ENCODE peak calls at places on chromosome 18, in nine cellular contexts. J is bronchial epithelial cell, T is breast epithelium, C is stomach, O is heart right ventricle, W is heart left ventricle, G is cardiac muscle cell, F is SK-N-SH, A is Karpas-422. Z is an unnamed sample.

GRCh38 chr18:3360211-3360610 is 89.8 kb upstream of the TGIF1 start:
- DNase-seq in J (no peak), T (no peak), C (no peak), O (no peak), W (no peak), G (no peak), F (no peak), A (no peak), Z (no peak)

GRCh38 chr18:5630057-5630765 is 86.4 kb upstream of the EPB41L3 start:
- DNase-seq in J (peak; percentile 13), T (peak; percentile 23), C (peak; percentile 50), O (no peak), W (peak; percentile 68), G (peak; percentile 96), F (peak; percentile 82), A (no peak), Z (peak; percentile 82)

GRCh38 chr18:62716679-62717058 is 1.3 kb downstream of the PHLPP1 start:
- DNase-seq in J (no peak), T (no peak), C (peak; percentile 45), O (peak; percentile 45), W (peak; percentile 53), G (peak; percentile 57), F (peak; percentile 77), A (no peak), Z (peak; percentile 58)

GRCh38 chr18:4582677-4583076 is 127.6 kb upstream of the DLGAP1 start:
- DNase-seq in J (no peak), T (no peak), C (no peak), O (no peak), W (no peak), G (no peak), F (no peak), A (no peak), Z (no peak)

GRCh38 chr18:2978208-2978607 is 34.7 kb downstream of the LPIN2 start:
- DNase-seq in J (no peak), T (no peak), C (no peak), O (no peak), W (no peak), G (no peak), F (no peak), A (no peak), Z (no peak)

GRCh38 chr18:36335476-36336279 is 38.2 kb downstream of the FHOD3 start:
- DNase-seq in J (no peak), T (no peak), C (no peak), O (no peak), W (no peak), G (no peak), F (peak; percentile 70), A (no peak), Z (no peak)

GRCh38 chr18:5431836-5432575 is 111.8 kb downstream of the EPB41L3 start:
- DNase-seq in J (no peak), T (no peak), C (no peak), O (no peak), W (no peak), G (no peak), F (no peak), A (no peak), Z (no peak)

GRCh38 chr18:67400502-67401117 is 115.9 kb downstream of the DSEL start:
- DNase-seq in J (no peak), T (no peak), C (no peak), O (no peak), W (no peak), G (no peak), F (no peak), A (no peak), Z (no peak)

GRCh38 chr18:48676346-48676745 is 137.5 kb downstream of the CTIF start:
- DNase-seq in J (no peak), T (no peak), C (no peak), O (no peak), W (no peak), G (no peak), F (no peak), A (no peak), Z (peak; percentile 53)

GRCh38 chr18:46386788-46387187 is 270.2 kb downstream of the LOXHD1 start:
- DNase-seq in J (peak; percentile 10), T (peak; percentile 80), C (no peak), O (peak; percentile 64), W (peak; percentile 46), G (peak; percentile 32), F (no peak), A (no peak), Z (peak; percentile 39)

GRCh38 chr18:5970032-5970431 is 74.7 kb upstream of the TMEM200C start:
- DNase-seq in J (no peak), T (no peak), C (no peak), O (no peak), W (no peak), G (no peak), F (no peak), A (no peak), Z (no peak)

GRCh38 chr18:59672125-59672769 is 25.0 kb downstream of the CCBE1 start:
- DNase-seq in J (peak; percentile 25), T (peak; percentile 26), C (no peak), O (no peak), W (no peak), G (no peak), F (no peak), A (no peak), Z (peak; percentile 34)

GRCh38 chr18:1090758-1091157 is 186.1 kb downstream of the ADCYAP1 start:
- DNase-seq in J (no peak), T (no peak), C (no peak), O (no peak), W (no peak), G (no peak), F (no peak), A (no peak), Z (no peak)
- H3K4me3 ChIP-seq in J (no peak overlapping the region), T (no peak overlapping the region), C (no peak overlapping the region), O (no peak overlapping the region), W (no peak overlapping the region), G (no peak overlapping the region), F (no peak overlapping the region), A (no peak overlapping the region), Z (no peak overlapping the region)

DNA sequence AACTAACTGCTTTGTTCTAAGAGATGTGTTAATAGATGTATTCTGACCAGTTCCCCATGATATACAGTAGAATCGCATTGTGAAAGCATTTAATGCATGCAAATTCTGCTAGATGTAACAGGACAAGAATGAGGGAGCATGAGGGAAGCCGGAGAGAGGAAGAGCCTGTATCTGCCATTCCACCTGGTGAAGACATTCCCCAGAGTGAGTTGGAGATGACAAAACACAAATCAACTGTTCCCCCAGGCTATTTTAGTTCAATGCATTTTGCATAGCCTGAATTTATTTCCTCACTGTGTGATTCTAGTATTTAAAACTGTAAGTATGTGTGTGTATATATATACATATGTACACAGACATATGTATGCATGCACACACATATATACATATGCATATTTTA is 54.7 kb downstream of the CCDC68 start:
- DNase-seq in J (peak; percentile 18), T (no peak), C (no peak), O (no peak), W (no peak), G (no peak), F (no peak), A (no peak), Z (no peak)
- H3K27me3 ChIP-seq in J (no peaks in the 10 kb centered on the region), T (no peaks in the 10 kb centered on the region), C (no peaks in the 10 kb centered on the region), O (no peaks in the 10 kb centered on the region), W (no peaks in the 10 kb centered on the region), G (no peaks in the 10 kb centered on the region), F (no peaks in the 10 kb centered on the region), A (no peaks in the 10 kb centered on the region), Z (no peaks in the 10 kb centered on the region)

GRCh38 chr18:33444699-33445098 is 4.2 kb upstream of the CCDC178 start:
- DNase-seq in J (no peak), T (no peak), C (no peak), O (no peak), W (no peak), G (no peak), F (peak; percentile 54), A (no peak), Z (no peak)

GRCh38 chr18:33440011-33440383 is 524 bp downstream of the CCDC178 start:
- DNase-seq in J (peak; percentile 42), T (no peak), C (peak; percentile 54), O (peak; percentile 8), W (peak; percentile 48), G (peak; percentile 76), F (peak; percentile 71), A (no peak), Z (peak; percentile 74)

GRCh38 chr18:33440384-33441043 is at the start of gene CCDC178:
- DNase-seq in J (no peak), T (no peak), C (peak; percentile 40), O (no peak), W (peak; percentile 25), G (peak; percentile 78), F (peak; percentile 77), A (no peak), Z (peak; percentile 70)
- H3K4me3 ChIP-seq in J (peak within 1 kb of the TSS; percentile 28), T (peak within 1 kb of the TSS; percentile 62), C (peak within 1 kb of the TSS; percentile 75), O (peak within 1 kb of the TSS; percentile 52), W (peak within 1 kb of the TSS; percentile 57), G (peak within 1 kb of the TSS; percentile 58), F (peak within 1 kb of the TSS; percentile 57), A (no peak within 1 kb of the TSS), Z (peak within 1 kb of the TSS; percentile 91)

GRCh38 chr18:22177496-22177866 is 8.1 kb downstream of the GATA6 start:
- DNase-seq in J (no peak), T (no peak), C (no peak), O (no peak), W (no peak), G (no peak), F (no peak), A (no peak), Z (no peak)

GRCh38 chr18:22175326-22175725 is 5.9 kb downstream of the GATA6 start:
- DNase-seq in J (peak; percentile 40), T (no peak), C (no peak), O (no peak), W (no peak), G (no peak), F (no peak), A (no peak), Z (no peak)

GRCh38 chr18:22174341-22175148 is 5.2 kb downstream of the GATA6 start:
- DNase-seq in J (peak; percentile 59), T (no peak), C (no peak), O (no peak), W (no peak), G (peak; percentile 48), F (no peak), A (no peak), Z (no peak)

GRCh38 chr18:22176282-22176621 is 6.9 kb downstream of the GATA6 start:
- DNase-seq in J (no peak), T (no peak), C (no peak), O (no peak), W (no peak), G (no peak), F (no peak), A (no peak), Z (no peak)

DNA sequence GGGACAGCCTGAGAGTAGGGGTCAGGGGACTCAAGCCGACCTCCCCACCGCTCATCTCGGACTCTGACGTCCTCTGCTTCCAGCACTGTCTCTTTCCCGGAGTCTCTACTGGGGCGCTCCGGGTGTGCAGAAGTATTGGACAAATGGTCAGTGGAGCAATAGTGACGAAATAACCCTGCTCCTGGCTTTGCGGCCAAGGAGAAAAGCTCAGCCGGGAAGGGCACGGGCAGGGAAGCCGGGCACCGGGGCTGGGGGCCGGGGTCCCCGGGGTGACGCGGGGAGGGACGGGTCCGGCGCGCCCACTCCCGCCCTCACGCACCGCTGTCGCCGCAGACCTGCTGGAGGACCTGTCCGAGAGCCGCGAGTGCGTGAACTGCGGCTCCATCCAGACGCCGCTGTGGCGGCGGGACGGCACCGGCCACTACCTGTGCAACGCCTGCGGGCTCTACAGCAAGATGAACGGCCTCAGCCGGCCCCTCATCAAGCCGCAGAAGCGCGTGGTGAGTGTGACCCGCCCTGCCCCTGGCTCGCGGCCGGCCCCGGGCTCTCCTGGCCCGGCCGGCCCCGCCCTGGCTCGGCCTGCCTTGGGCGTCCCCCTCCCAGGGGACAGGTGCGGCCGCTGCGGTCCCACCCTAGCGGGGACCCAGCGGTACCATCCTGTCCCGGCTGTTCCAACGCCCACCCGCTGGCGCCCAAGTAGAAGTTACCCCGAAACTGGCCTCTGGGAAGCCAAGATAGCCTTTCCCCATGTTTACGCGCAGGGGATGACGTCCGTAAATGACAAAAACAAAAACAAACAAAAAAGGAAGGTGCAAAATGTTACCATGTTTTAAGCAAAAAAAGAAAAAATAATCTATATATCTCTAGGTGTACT is 7.5 kb downstream of the GATA6 start:
- DNase-seq in J (no peak), T (no peak), C (no peak), O (no peak), W (no peak), G (peak; percentile 41), F (no peak), A (no peak), Z (peak; percentile 54)
- H3K27me3 ChIP-seq in J (no peaks in the 10 kb centered on the region), T (peaks cover 11% of the 10 kb centered on the region), C (peaks cover 71% of the 10 kb centered on the region), O (no peaks in the 10 kb centered on the region), W (no peaks in the 10 kb centered on the region), G (no peaks in the 10 kb centered on the region), F (peaks cover 88% of the 10 kb centered on the region), A (no peaks in the 10 kb centered on the region), Z (no peaks in the 10 kb centered on the region)

Z was measured in right cardiac atrium.